ENCODE peak calls at places on chromosome 1, in nine cellular contexts. I is left ventricle myocardium inferior, P is GM12865, J is MM.1S, Y is hepatocyte, M is mesendoderm, G is IMR-90, Q is heart right ventricle, W is transverse colon. K is an unnamed sample.

GRCh38 chr1:94384485-94385353 is 33.5 kb upstream of the ABCD3 start:
- DNase-seq in M (no peak), G (no peak), P (no peak), W (peak; percentile 33), Y (peak; percentile 64), J (no peak), I (no peak), Q (no peak), K (no peak)

GRCh38 chr1:228144213-228145049 is 4.4 kb downstream of the GUK1 start:
- DNase-seq in M (no peak), Y (peak; percentile 20), W (no peak), I (no peak), Q (no peak), P (no peak), J (no peak), G (no peak), K (no peak)

GRCh38 chr1:228079601-228080263 is 2.8 kb upstream of the ARF1 start:
- DNase-seq in W (peak; percentile 5), I (peak; percentile 12), Y (no peak), Q (no peak), G (no peak), M (no peak), P (no peak), J (no peak), K (no peak)

GRCh38 chr1:30856260-30856790 is 52.2 kb downstream of the SDC3 start:
- DNase-seq in Q (no peak), J (no peak), Y (no peak), I (no peak), G (no peak), M (no peak), P (no peak), W (no peak), K (no peak)

GRCh38 chr1:151711044-151711800 is 5.4 kb downstream of the CELF3 start:
- DNase-seq in W (no peak), Q (no peak), Y (no peak), P (no peak), M (no peak), G (no peak), J (no peak), I (no peak), K (no peak)

GRCh38 chr1:44723496-44724407 is 7.2 kb downstream of the RNU5D-1 start:
- DNase-seq in I (peak; percentile 29), P (peak; percentile 81), G (no peak), W (peak; percentile 56), M (no peak), J (peak; percentile 23), Y (no peak), Q (no peak), K (peak; percentile 73)

GRCh38 chr1:56285554-56286402 is 293.6 kb downstream of the PLPP3 start:
- DNase-seq in G (no peak), Q (no peak), J (no peak), Y (no peak), I (no peak), P (no peak), W (no peak), M (no peak), K (no peak)

GRCh38 chr1:16175610-16176553 is 20.0 kb upstream of the EPHA2 start:
- DNase-seq in Y (peak; percentile 88), G (peak; percentile 91), I (peak; percentile 92), P (no peak), W (peak; percentile 86), J (no peak), Q (peak; percentile 92), M (no peak), K (peak; percentile 97)

GRCh38 chr1:201505505-201505893 is 1.4 kb downstream of the CSRP1 start:
- DNase-seq in Y (no peak), P (no peak), G (peak; percentile 76), W (peak; percentile 55), M (peak; percentile 76), J (no peak), Q (no peak), I (no peak), K (no peak)

GRCh38 chr1:207883104-207883651 is 27.7 kb downstream of the CD34 start:
- DNase-seq in J (peak; percentile 74), Q (no peak), G (no peak), I (no peak), Y (no peak), W (no peak), P (peak; percentile 36), M (no peak), K (no peak)
- H3K4me3 ChIP-seq in J (peak overlapping the region; percentile 63), Q (no peak overlapping the region), G (no peak overlapping the region), I (no peak overlapping the region), Y (no peak overlapping the region), W (peak overlapping the region; percentile 26), P (peak overlapping the region; percentile 47), M (no peak overlapping the region), K (no peak overlapping the region)

DNA sequence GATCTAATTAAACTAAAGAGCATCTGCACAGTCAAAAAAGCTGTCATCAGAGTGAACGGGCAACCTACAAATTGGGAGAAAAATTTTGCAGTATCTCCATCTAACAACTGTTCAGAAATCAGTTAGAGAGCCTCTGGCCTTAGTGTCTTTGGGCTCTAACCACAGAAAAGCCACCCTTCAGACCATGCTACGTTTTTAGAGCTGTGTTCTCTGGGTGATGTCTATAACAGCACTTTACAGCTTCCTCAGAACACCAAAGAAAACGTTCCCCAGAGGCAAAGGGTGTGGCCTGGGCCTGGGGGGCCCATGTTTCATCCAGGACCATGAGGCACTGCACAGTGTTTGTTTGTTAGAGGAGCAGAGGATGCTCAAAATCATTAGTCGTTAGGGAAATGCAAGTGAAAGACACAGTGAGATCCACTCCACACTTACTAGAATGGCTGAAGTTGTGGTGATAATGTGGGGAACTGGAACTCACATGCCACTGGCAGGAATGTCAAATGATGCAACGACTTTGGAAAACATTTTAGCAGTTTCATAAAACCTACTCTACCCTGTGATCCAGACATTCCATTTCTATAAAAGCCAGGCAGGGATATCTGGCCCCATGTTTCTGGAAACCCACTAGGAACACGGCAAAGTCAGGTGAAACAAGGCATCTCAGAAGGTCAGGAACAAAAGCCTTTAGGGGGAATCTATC is 250.4 kb upstream of the HOOK1 start:
- DNase-seq in M (no peak), I (no peak), W (no peak), P (no peak), G (no peak), Y (no peak), Q (no peak), J (no peak), K (no peak)
- H3K4me3 ChIP-seq in M (no peak overlapping the region), I (no peak overlapping the region), W (no peak overlapping the region), P (no peak overlapping the region), G (no peak overlapping the region), Y (no peak overlapping the region), Q (no peak overlapping the region), J (no peak overlapping the region), K (no peak overlapping the region)

GRCh38 chr1:101128851-101129250 is 103.3 kb upstream of the DPH5 start:
- DNase-seq in G (no peak), M (no peak), I (no peak), Y (no peak), J (no peak), W (no peak), Q (no peak), P (no peak), K (no peak)

GRCh38 chr1:101128211-101128727 is 102.7 kb upstream of the DPH5 start:
- DNase-seq in G (no peak), W (no peak), Y (no peak), M (peak; percentile 33), P (peak; percentile 71), J (no peak), I (no peak), Q (no peak), K (no peak)

GRCh38 chr1:101129975-101130374 is 104.4 kb upstream of the DPH5 start:
- DNase-seq in M (no peak), J (no peak), P (no peak), Y (no peak), W (no peak), Q (no peak), I (no peak), G (no peak), K (no peak)

GRCh38 chr1:101131239-101131924 is 105.4 kb upstream of the S1PR1 start:
- DNase-seq in M (no peak), I (no peak), P (no peak), W (no peak), Q (no peak), Y (no peak), G (no peak), J (no peak), K (no peak)

GRCh38 chr1:101130673-101131072 is 105.1 kb upstream of the DPH5 start:
- DNase-seq in Q (no peak), G (peak; percentile 40), M (peak; percentile 66), I (no peak), W (no peak), J (no peak), P (no peak), Y (peak; percentile 20), K (no peak)
- H3K4me3 ChIP-seq in Q (no peak overlapping the region), G (no peak overlapping the region), M (no peak overlapping the region), I (no peak overlapping the region), W (no peak overlapping the region), J (no peak overlapping the region), P (no peak overlapping the region), Y (no peak overlapping the region), K (no peak overlapping the region)

DNA sequence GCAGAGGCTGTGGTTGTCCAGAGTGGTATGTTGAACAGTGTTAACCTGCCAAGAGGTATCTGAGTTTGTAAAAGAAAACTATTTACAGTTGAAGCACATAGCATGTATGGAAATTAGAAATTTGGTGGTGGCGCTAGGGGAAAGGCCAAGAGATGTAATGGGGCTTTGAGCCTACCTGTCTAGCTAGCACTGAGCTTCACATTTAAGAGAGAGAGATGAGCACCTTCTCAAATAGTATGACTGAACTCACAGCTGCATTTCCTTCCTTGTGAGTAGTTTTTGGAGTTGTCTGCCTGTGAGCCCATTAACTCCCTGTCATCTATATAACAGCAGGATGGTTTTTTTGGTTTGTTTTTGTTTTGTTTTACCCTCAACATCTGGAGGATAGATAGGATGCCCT is 4.0 kb downstream of the CLIC4 start:
- DNase-seq in Q (no peak), M (no peak), G (no peak), Y (no peak), W (no peak), I (no peak), J (peak; percentile 40), P (peak; percentile 59), K (no peak)
- H3K4me3 ChIP-seq in Q (no peak overlapping the region), M (no peak overlapping the region), G (no peak overlapping the region), Y (no peak overlapping the region), W (peak overlapping the region; percentile 20), I (peak overlapping the region; percentile 98), J (peak overlapping the region; percentile 98), P (peak overlapping the region; percentile 88), K (no peak overlapping the region)

DNA sequence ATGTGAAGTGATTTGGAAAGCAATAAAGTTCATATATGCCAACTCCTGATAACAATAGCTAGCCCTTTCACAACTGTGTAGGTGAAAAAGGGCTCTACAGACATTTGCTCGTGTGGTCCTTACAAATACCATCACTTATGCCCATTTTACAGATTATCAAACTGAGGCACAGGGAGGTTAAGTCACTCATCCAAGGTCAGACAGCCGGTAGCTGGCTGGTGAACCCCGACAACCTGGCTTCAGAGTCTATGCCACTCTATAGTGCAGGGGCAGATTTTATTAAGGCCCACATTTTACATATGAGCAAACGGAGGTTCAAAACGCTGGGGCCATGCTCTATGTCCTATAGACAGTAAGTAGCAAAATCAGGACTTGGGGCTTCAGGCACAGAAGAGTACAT is 280.5 kb downstream of the RRAGC start:
- DNase-seq in Q (no peak), G (no peak), M (no peak), J (no peak), Y (no peak), P (no peak), I (no peak), W (no peak), K (no peak)
- H3K4me3 ChIP-seq in Q (no peak overlapping the region), G (no peak overlapping the region), M (no peak overlapping the region), J (no peak overlapping the region), Y (no peak overlapping the region), P (no peak overlapping the region), I (no peak overlapping the region), W (no peak overlapping the region), K (no peak overlapping the region)

GRCh38 chr1:3669421-3669821 is 17.1 kb downstream of the TP73 start:
- DNase-seq in I (peak; percentile 20), J (no peak), Y (no peak), P (no peak), W (peak; percentile 8), M (no peak), G (no peak), Q (no peak), K (no peak)
- H3K4me3 ChIP-seq in I (peak overlapping the region; percentile 40), J (no peak overlapping the region), Y (no peak overlapping the region), P (no peak overlapping the region), W (no peak overlapping the region), M (no peak overlapping the region), G (no peak overlapping the region), Q (no peak overlapping the region), K (no peak overlapping the region)

K was measured in right cardiac atrium.